ENCODE peak calls at places on chromosome 10, in seven cellular contexts. Q is breast epithelium, B is GM12865, M is AG04449, I is left lung, T is mammary epithelial cell, Z is endodermal cell. J is an unnamed sample.

GRCh38 chr10:77087406-77087805 is 550.2 kb downstream of the KCNMA1 start:
- DNase-seq in T (peak; percentile 52), B (no peak), Z (no peak), M (no peak), Q (no peak), I (no peak), J (no peak)

GRCh38 chr10:70324341-70324861 is 40.6 kb upstream of the NPFFR1 start:
- DNase-seq in Q (no peak), I (no peak), Z (peak; percentile 80), T (no peak), B (peak; percentile 27), M (no peak), J (no peak)

GRCh38 chr10:17850526-17850925 is 41.4 kb downstream of the MRC1 start:
- DNase-seq in Z (no peak), I (no peak), B (no peak), Q (no peak), M (no peak), T (no peak), J (no peak)

GRCh38 chr10:100825946-100826660 is 80.7 kb downstream of the PAX2 start:
- DNase-seq in Z (peak; percentile 47), T (no peak), M (no peak), I (peak; percentile 49), Q (no peak), B (no peak), J (no peak)

GRCh38 chr10:33793793-33794192 is 459.3 kb upstream of the NRP1 start:
- DNase-seq in M (no peak), T (no peak), Q (no peak), I (no peak), B (no peak), Z (no peak), J (no peak)

GRCh38 chr10:119496282-119496681 is 46.2 kb downstream of the RGS10 start:
- DNase-seq in Q (no peak), Z (no peak), I (no peak), B (peak; percentile 65), T (no peak), M (no peak), J (no peak)

GRCh38 chr10:125773702-125774101 is 1.9 kb downstream of the MMP21 start:
- DNase-seq in B (no peak), Q (no peak), M (no peak), Z (peak; percentile 38), I (peak; percentile 66), T (no peak), J (no peak)

GRCh38 chr10:80442879-80443278 is 11.2 kb upstream of the TSPAN14 start:
- DNase-seq in I (no peak), Q (no peak), M (no peak), Z (no peak), T (no peak), B (no peak), J (no peak)

GRCh38 chr10:89086801-89087513 is 96.4 kb downstream of the FAS start:
- DNase-seq in B (no peak), M (peak; percentile 91), Z (peak; percentile 69), I (peak; percentile 68), T (no peak), Q (no peak), J (no peak)

GRCh38 chr10:47366731-47367460 is 17.2 kb downstream of the ZNF488 start:
- DNase-seq in I (no peak), M (no peak), Z (no peak), B (no peak), Q (no peak), T (no peak), J (no peak)

GRCh38 chr10:70679498-70679897 is 7.2 kb downstream of the ADAMTS14 start:
- DNase-seq in B (no peak), M (peak; percentile 66), Z (no peak), Q (no peak), I (no peak), T (no peak), J (no peak)

GRCh38 chr10:101054351-101054750 is 7.4 kb upstream of the KAZALD1 start:
- DNase-seq in Q (no peak), M (no peak), T (no peak), I (no peak), B (no peak), Z (no peak), J (no peak)

GRCh38 chr10:63522129-63522687 is 1.0 kb downstream of the REEP3 start:
- DNase-seq in Z (no peak), M (no peak), I (no peak), Q (no peak), T (peak; percentile 32), B (peak; percentile 29), J (no peak)

GRCh38 chr10:9922123-9922685 is 1095.5 kb upstream of the CELF2 start:
- DNase-seq in M (no peak), I (no peak), B (no peak), Q (no peak), Z (no peak), T (no peak), J (no peak)

GRCh38 chr10:129760003-129760315 is 204.1 kb downstream of the EBF3 start:
- DNase-seq in M (no peak), Z (peak; percentile 18), Q (peak; percentile 11), T (no peak), B (no peak), I (peak; percentile 82), J (peak; percentile 10)

GRCh38 chr10:131819241-131820072 is 81.4 kb upstream of the PPP2R2D start:
- DNase-seq in I (peak; percentile 36), Z (peak; percentile 48), M (no peak), Q (peak; percentile 8), B (no peak), T (no peak), J (no peak)

DNA sequence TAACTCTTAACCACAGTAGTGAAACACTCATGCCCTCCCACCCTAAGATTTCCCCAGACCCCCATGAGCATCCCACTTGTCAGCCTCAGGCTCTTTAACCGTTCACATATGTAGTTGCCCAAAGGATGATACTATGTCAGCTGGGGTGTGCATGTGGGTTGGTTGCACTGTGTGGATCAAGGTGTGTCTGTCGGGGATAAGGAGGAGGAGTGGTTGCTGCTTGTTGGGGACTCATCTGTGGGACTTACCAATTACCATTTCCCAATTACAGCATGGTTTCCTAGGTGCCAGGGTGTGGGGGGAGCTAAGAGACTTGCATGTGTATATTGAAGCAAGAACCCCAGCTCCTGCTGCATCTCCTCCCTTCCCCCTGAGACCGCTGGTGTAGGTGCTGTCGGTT is 48.8 kb downstream of the CELF2 start:
- DNase-seq in Z (no peak), M (no peak), Q (no peak), B (no peak), T (no peak), I (no peak), J (no peak)
- TF ChIP-seq CTCF in Z (no peak), M (no peak), Q (no peak), B (no peak), T (no peak), I (no peak), J (no peak)

DNA sequence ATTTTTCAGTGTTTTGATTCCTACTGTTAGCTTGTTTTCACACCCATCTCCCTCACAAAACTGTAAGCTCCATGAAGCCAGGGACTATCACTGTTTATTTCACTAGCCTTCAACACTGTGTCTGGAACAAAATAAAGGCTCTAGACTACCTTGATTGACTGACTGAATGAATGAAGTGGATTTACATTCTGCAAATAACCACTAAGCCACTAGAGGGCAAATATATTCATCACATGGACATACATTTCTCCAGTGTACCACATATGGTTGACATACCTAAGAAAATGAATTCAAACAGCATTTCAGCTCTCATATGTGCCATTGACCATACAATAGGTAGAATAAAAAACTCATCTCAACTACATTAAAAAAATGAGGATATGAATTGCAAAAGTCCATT is 185.9 kb downstream of the RAB11FIP2 start:
- DNase-seq in I (no peak), Q (no peak), T (no peak), Z (no peak), B (peak; percentile 45), M (no peak), J (no peak)
- TF ChIP-seq CTCF in I (no peak), Q (no peak), T (peak; percentile 41), Z (peak; percentile 73), B (peak; percentile 45), M (peak; percentile 32), J (no peak)

DNA sequence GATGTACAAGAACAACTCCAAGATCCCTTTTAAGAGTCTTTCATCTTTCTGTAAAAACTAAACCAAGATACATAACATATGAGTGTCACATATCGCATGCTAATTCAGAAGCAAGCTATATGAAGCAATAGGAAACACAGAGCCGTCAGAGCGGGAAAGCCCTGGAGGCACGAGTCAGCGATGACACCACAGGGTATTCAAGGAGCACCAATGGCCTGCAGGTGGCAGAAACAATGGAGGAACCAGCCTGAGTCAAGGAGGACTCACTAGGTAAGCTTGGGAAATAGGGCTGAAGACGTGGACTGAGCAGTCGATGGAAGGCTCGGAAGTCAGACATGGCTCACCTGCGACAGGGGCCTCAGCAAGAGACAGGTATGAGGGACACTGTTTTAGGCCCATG is 214.4 kb downstream of the FAM107B start:
- DNase-seq in M (no peak), Z (peak; percentile 85), T (peak; percentile 94), I (peak; percentile 82), Q (no peak), B (peak; percentile 58), J (no peak)
- TF ChIP-seq CTCF in M (no peak), Z (peak; percentile 73), T (peak; percentile 3), I (peak; percentile 10), Q (no peak), B (no peak), J (no peak)

GRCh38 chr10:124534821-124535601 is 73.4 kb downstream of the LHPP start:
- DNase-seq in I (peak; percentile 79), B (no peak), M (no peak), Z (no peak), Q (no peak), T (no peak), J (no peak)

GRCh38 chr10:124532788-124533187 is 71.2 kb downstream of the LHPP start:
- DNase-seq in B (no peak), Q (no peak), T (no peak), I (no peak), M (no peak), Z (no peak), J (no peak)

GRCh38 chr10:124533266-124533665 is 71.6 kb downstream of the LHPP start:
- DNase-seq in I (no peak), M (no peak), B (no peak), Z (no peak), T (no peak), Q (no peak), J (no peak)

GRCh38 chr10:124535731-124536495 is 74.3 kb downstream of the LHPP start:
- DNase-seq in Z (peak; percentile 67), I (peak; percentile 54), T (no peak), M (no peak), Q (no peak), B (no peak), J (no peak)

GRCh38 chr10:124534231-124534798 is 72.7 kb downstream of the LHPP start:
- DNase-seq in M (no peak), Z (peak; percentile 82), T (no peak), B (peak; percentile 38), I (peak; percentile 87), Q (no peak), J (peak; percentile 26)
- TF ChIP-seq CTCF in M (no peak), Z (peak; percentile 68), T (no peak), B (peak; percentile 32), I (no peak), Q (no peak), J (no peak)

GRCh38 chr10:59976909-59977308 is 70.6 kb upstream of the CCDC6 start:
- DNase-seq in T (no peak), Q (no peak), Z (no peak), B (no peak), M (no peak), I (no peak), J (no peak)

GRCh38 chr10:59971915-59972314 is 65.6 kb upstream of the CCDC6 start:
- DNase-seq in M (no peak), Q (no peak), T (peak; percentile 43), Z (no peak), B (no peak), I (no peak), J (no peak)

GRCh38 chr10:59977486-59977885 is 71.1 kb upstream of the CCDC6 start:
- DNase-seq in M (no peak), I (no peak), B (no peak), Z (no peak), T (no peak), Q (no peak), J (no peak)
- TF ChIP-seq CTCF in M (no peak), I (no peak), B (no peak), Z (no peak), T (no peak), Q (no peak), J (no peak)

J was measured in natural killer cell.